ENCODE peak calls at places on chromosome 13, in six cellular contexts. H, N, Y, R, X and U are unnamed samples.

GRCh38 chr13:43664700-43665191 is 122.0 kb downstream of the ENOX1 start:
- DNase-seq in H (peak; percentile 74), N (peak; percentile 59), Y (no peak), R (no peak), X (peak; percentile 18), U (no peak)

GRCh38 chr13:49240017-49240416 is 7.7 kb upstream of the CDADC1 start:
- DNase-seq in H (peak; percentile 46), N (peak; percentile 32), Y (no peak), R (no peak), X (peak; percentile 2), U (no peak)

GRCh38 chr13:95355491-95355890 is 54.2 kb upstream of the ABCC4 start:
- DNase-seq in H (peak; percentile 78), N (peak; percentile 22), Y (no peak), R (no peak), X (no peak), U (no peak)

GRCh38 chr13:50417597-50417996 is 402.4 kb downstream of the KCNRG start:
- DNase-seq in H (no peak), N (no peak), Y (no peak), R (peak; percentile 64), X (no peak), U (peak; percentile 22)

GRCh38 chr13:102651392-102651791 is 43.5 kb downstream of the METTL21C start:
- DNase-seq in H (peak; percentile 61), N (peak; percentile 7), Y (no peak), R (no peak), X (no peak), U (no peak)

GRCh38 chr13:92187378-92187989 is 789.1 kb downstream of the GPC5 start:
- DNase-seq in H (peak; percentile 27), N (peak; percentile 69), Y (no peak), R (no peak), X (peak; percentile 52), U (no peak)

GRCh38 chr13:49821216-49821820 is 28.8 kb upstream of the KPNA3 start:
- DNase-seq in H (no peak), N (no peak), Y (no peak), R (no peak), X (no peak), U (no peak)

GRCh38 chr13:53953205-53953604 is 924.6 kb downstream of the OLFM4 start:
- DNase-seq in H (no peak), N (no peak), Y (no peak), R (no peak), X (peak; percentile 77), U (no peak)

GRCh38 chr13:47679391-47679790 is 321.7 kb downstream of the SUCLA2 start:
- DNase-seq in H (peak; percentile 59), N (peak; percentile 34), Y (no peak), R (no peak), X (no peak), U (no peak)

GRCh38 chr13:102983496-102983895 is 82.7 kb downstream of the SLC10A2 start:
- DNase-seq in H (no peak), N (no peak), Y (no peak), R (no peak), X (no peak), U (no peak)

GRCh38 chr13:60169239-60170031 is 5.7 kb upstream of the DIAPH3 start:
- DNase-seq in H (no peak), N (no peak), Y (no peak), R (no peak), X (no peak), U (no peak)

GRCh38 chr13:48232420-48233096 is 448 bp upstream of the ITM2B start:
- DNase-seq in H (no peak), N (no peak), Y (no peak), R (no peak), X (no peak), U (no peak)

GRCh38 chr13:27358420-27358819 is 66.0 kb upstream of the GTF3A start:
- DNase-seq in H (no peak), N (no peak), Y (no peak), R (no peak), X (no peak), U (no peak)

GRCh38 chr13:98910501-98910951 is 67.3 kb downstream of the DOCK9 start:
- DNase-seq in H (peak; percentile 70), N (no peak), Y (no peak), R (no peak), X (no peak), U (no peak)

GRCh38 chr13:97295279-97296182 is 73.4 kb downstream of the MBNL2 start:
- DNase-seq in H (peak; percentile 92), N (no peak), Y (no peak), R (no peak), X (no peak), U (no peak)

GRCh38 chr13:24270639-24271131 is 38.7 kb upstream of the C1QTNF9 start:
- DNase-seq in H (peak; percentile 47), N (peak; percentile 46), Y (peak; percentile 86), R (peak; percentile 63), X (peak; percentile 42), U (peak; percentile 48)

GRCh38 chr13:74886496-74886895 is 595.5 kb downstream of the TBC1D4 start:
- DNase-seq in H (peak; percentile 2), N (no peak), Y (no peak), R (no peak), X (no peak), U (no peak)

GRCh38 chr13:50561774-50562173 is 281.7 kb downstream of the DLEU7 start:
- DNase-seq in H (no peak), N (no peak), Y (no peak), R (no peak), X (no peak), U (no peak)

GRCh38 chr13:76620036-76620435 is 266.2 kb downstream of the KCTD12 start:
- DNase-seq in H (no peak), N (no peak), Y (no peak), R (no peak), X (no peak), U (no peak)

GRCh38 chr13:110017379-110017778 is 231.0 kb upstream of the IRS2 start:
- DNase-seq in H (peak; percentile 95), N (peak; percentile 81), Y (no peak), R (no peak), X (no peak), U (no peak)

GRCh38 chr13:50123862-50124535 is 108.8 kb downstream of the KCNRG start:
- DNase-seq in H (peak; percentile 97), N (peak; percentile 86), Y (peak; percentile 99), R (peak; percentile 94), X (peak; percentile 89), U (peak; percentile 99)

GRCh38 chr13:24541127-24541475 is 28.5 kb upstream of the PARP4 start:
- DNase-seq in H (no peak), N (no peak), Y (no peak), R (no peak), X (no peak), U (no peak)

GRCh38 chr13:20360835-20361412 is 128.8 kb upstream of the GJB6 start:
- DNase-seq in H (no peak), N (no peak), Y (no peak), R (no peak), X (no peak), U (no peak)

GRCh38 chr13:78370231-78370630 is 233.1 kb downstream of the POU4F1 start:
- DNase-seq in H (no peak), N (no peak), Y (no peak), R (no peak), X (no peak), U (no peak)

GRCh38 chr13:95100525-95101121 is 200.6 kb downstream of the ABCC4 start:
- DNase-seq in H (peak; percentile 77), N (no peak), Y (no peak), R (no peak), X (no peak), U (no peak)

GRCh38 chr13:114281351-114282142 is at the start of gene UPF3A:
- DNase-seq in H (peak; percentile 87), N (peak; percentile 94), Y (peak; percentile 95), R (peak; percentile 96), X (peak; percentile 90), U (peak; percentile 90)

GRCh38 chr13:41696163-41697003 is 239.0 kb downstream of the RGCC start:
- DNase-seq in H (peak; percentile 92), N (peak; percentile 60), Y (no peak), R (no peak), X (peak; percentile 6), U (no peak)

GRCh38 chr13:74158028-74158427 is 23.8 kb upstream of the KLF12 start:
- DNase-seq in H (peak; percentile 47), N (peak; percentile 13), Y (no peak), R (no peak), X (no peak), U (no peak)

GRCh38 chr13:29909975-29910674 is 59.7 kb upstream of the UBL3 start:
- DNase-seq in H (peak; percentile 78), N (no peak), Y (no peak), R (peak; percentile 57), X (no peak), U (peak; percentile 25)

GRCh38 chr13:39401091-39401647 is 201.8 kb downstream of the LHFPL6 start:
- DNase-seq in H (no peak), N (no peak), Y (no peak), R (no peak), X (no peak), U (no peak)

GRCh38 chr13:39401756-39402155 is 201.2 kb downstream of the LHFPL6 start:
- DNase-seq in H (no peak), N (no peak), Y (no peak), R (no peak), X (no peak), U (no peak)

GRCh38 chr13:39394811-39395685 is 207.9 kb downstream of the LHFPL6 start:
- DNase-seq in H (no peak), N (no peak), Y (no peak), R (no peak), X (peak; percentile 15), U (no peak)

GRCh38 chr13:39397866-39398265 is 205.1 kb downstream of the LHFPL6 start:
- DNase-seq in H (no peak), N (no peak), Y (no peak), R (no peak), X (no peak), U (peak; percentile 42)

GRCh38 chr13:39397221-39397620 is 205.8 kb downstream of the LHFPL6 start:
- DNase-seq in H (no peak), N (no peak), Y (no peak), R (no peak), X (no peak), U (no peak)
- H3K27ac ChIP-seq in H (no peak overlapping the region), N (no peak overlapping the region), Y (peak overlapping the region; percentile 64), R (no peak overlapping the region), X (no peak overlapping the region), U (no peak overlapping the region)

DNA sequence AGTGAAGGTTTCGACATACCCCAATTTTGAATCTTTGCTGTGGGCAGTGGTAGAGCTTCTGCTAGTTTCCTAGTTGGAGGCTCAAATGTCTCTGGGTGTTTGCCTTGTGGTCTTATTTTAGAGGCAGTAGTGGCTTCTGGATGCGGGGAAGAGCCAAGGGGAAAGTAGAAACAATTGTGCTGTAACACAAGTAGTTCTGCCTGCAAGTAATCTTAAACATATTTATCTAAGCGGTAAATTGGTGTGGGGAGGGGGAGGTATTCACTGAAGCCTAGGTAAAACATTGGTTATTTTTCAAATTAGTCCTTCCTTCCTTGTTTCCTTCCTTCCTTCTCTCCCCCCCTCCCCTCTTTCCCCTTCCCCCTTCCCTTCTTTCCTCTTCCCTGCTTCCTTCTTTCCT is at the start of gene PCDH20:
- DNase-seq in H (no peak), N (no peak), Y (no peak), R (no peak), X (peak; percentile 6), U (no peak)
- H3K4me3 ChIP-seq in H (no peak within 1 kb of the TSS), N (peak within 1 kb of the TSS; percentile 46), Y (peak within 1 kb of the TSS; percentile 79), R (peak within 1 kb of the TSS; percentile 33), X (peak within 1 kb of the TSS; percentile 52), U (peak within 1 kb of the TSS; percentile 42)

GRCh38 chr13:66407159-66407558 is 823.0 kb downstream of the PCDH9 start:
- DNase-seq in H (no peak), N (no peak), Y (no peak), R (no peak), X (no peak), U (no peak)
- H3K27ac ChIP-seq in H (no peak overlapping the region), N (no peak overlapping the region), Y (no peak overlapping the region), R (no peak overlapping the region), X (no peak overlapping the region), U (no peak overlapping the region)

GRCh38 chr13:101303512-101303911 is 112.8 kb downstream of the NALCN start:
- DNase-seq in H (no peak), N (no peak), Y (no peak), R (no peak), X (no peak), U (no peak)
- H3K4me3 ChIP-seq in H (no peak overlapping the region), N (no peak overlapping the region), Y (no peak overlapping the region), R (no peak overlapping the region), X (no peak overlapping the region), U (no peak overlapping the region)